ENCODE peak calls at places on chromosomes 1 and 21, in five cellular contexts. S, G, P, O and Y are unnamed samples.
A peak's percentile ranks its signal among the peaks of the same experiment; 100 is the strongest.

GRCh38 chr1:214290399-214291037 is 9.6 kb downstream of the SMYD2 start:
- DNase-seq in G (no peak), O (no peak), P (no peak), S (no peak), Y (no peak)

GRCh38 chr1:4054957-4055676 is 155.0 kb upstream of the C1orf174 start:
- DNase-seq in P (no peak), O (no peak), G (no peak), S (no peak), Y (no peak)

GRCh38 chr1:145751491-145752021 is 32.3 kb downstream of the CD160 start:
- DNase-seq in O (no peak), G (no peak), S (no peak), P (no peak), Y (no peak)

GRCh38 chr1:75725861-75726361 is 1.4 kb downstream of the ACADM start:
- DNase-seq in P (no peak), S (peak; percentile 35), O (no peak), G (no peak), Y (no peak)

GRCh38 chr1:66168919-66169725 is 364.8 kb upstream of the SGIP1 start:
- DNase-seq in G (peak; percentile 5), S (no peak), O (no peak), P (no peak), Y (no peak)

GRCh38 chr1:95304803-95305202 is 70.8 kb downstream of the RWDD3 start:
- DNase-seq in P (no peak), O (no peak), S (peak; percentile 25), G (no peak), Y (no peak)

GRCh38 chr1:111474521-111474920 is 737 bp downstream of the C1orf162 start:
- DNase-seq in O (no peak), G (no peak), S (no peak), P (no peak), Y (no peak)

GRCh38 chr21:45556302-45556644 is 14.0 kb upstream of the SLC19A1 start:
- DNase-seq in P (no peak), G (no peak), O (no peak), S (no peak), Y (no peak)

GRCh38 chr1:156495401-156496140 is 5.0 kb downstream of the MEF2D start:
- DNase-seq in G (no peak), S (no peak), O (no peak), P (no peak), Y (no peak)

GRCh38 chr21:44865561-44866280 is 7.8 kb downstream of the PTTG1IP start:
- DNase-seq in S (no peak), O (no peak), P (no peak), G (peak; percentile 38), Y (no peak)

GRCh38 chr1:241610056-241610815 is 29.9 kb downstream of the CHML start:
- DNase-seq in O (no peak), P (no peak), G (no peak), S (no peak), Y (no peak)

GRCh38 chr1:66760506-66760905 is 8.2 kb downstream of the DYNLT5 start:
- DNase-seq in S (no peak), G (no peak), O (no peak), P (no peak), Y (no peak)

GRCh38 chr1:219927956-219928790 is at the start of gene SLC30A10:
- DNase-seq in P (no peak), O (peak; percentile 67), S (peak; percentile 50), G (no peak), Y (peak; percentile 28)

GRCh38 chr21:36854391-36854790 is 112.1 kb downstream of the HLCS start:
- DNase-seq in P (no peak), G (peak; percentile 14), O (peak; percentile 64), S (peak; percentile 50), Y (peak; percentile 31)

GRCh38 chr1:231601775-231602674 is 24.6 kb upstream of the DISC1 start:
- DNase-seq in O (no peak), G (no peak), P (no peak), S (no peak), Y (no peak)

GRCh38 chr1:149881876-149882275 is 17.5 kb upstream of the BOLA1 start:
- DNase-seq in G (no peak), P (no peak), S (no peak), O (no peak), Y (no peak)

DNA sequence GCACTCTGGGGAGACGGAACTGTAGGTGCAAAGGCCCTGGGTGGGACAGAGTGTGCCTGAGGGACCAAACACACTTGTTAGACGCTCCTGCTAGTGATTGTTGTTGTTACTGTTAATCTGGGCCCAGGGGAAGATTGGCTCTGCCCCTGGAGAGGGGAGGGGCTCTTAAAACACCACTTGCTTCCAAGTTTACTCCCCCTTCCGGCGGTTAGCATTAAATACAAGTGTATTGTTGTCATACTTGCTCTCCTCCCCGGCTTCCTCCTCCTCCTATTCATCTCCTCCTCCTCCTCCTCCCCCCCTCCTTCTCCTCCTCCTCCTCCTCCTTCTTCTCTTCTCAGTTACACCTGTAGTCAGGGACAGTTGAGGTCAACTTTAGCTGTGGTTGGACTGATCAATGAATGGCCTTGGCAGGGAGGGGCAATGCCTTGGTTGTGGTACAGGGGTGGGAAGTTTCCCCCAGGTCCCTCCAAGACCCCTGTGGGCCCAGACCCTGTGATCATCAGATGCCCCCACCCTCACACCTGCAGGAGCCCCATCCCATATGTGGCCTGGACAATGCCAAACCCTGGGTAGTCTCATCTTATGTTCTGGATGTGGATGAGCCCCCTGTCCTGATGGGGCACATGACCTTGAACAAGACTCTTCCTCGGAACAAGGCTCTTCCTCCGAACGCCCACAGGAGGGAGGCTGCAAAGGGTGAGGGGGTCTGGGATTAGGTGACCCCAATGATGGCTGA is 217.3 kb downstream of the PTPRU start:
- DNase-seq in O (no peak), P (no peak), S (peak; percentile 48), G (no peak), Y (no peak)
- TF ChIP-seq CTCF in O (peak; percentile 24), P (no peak), S (peak; percentile 17), G (no peak), Y (peak; percentile 51)

DNA sequence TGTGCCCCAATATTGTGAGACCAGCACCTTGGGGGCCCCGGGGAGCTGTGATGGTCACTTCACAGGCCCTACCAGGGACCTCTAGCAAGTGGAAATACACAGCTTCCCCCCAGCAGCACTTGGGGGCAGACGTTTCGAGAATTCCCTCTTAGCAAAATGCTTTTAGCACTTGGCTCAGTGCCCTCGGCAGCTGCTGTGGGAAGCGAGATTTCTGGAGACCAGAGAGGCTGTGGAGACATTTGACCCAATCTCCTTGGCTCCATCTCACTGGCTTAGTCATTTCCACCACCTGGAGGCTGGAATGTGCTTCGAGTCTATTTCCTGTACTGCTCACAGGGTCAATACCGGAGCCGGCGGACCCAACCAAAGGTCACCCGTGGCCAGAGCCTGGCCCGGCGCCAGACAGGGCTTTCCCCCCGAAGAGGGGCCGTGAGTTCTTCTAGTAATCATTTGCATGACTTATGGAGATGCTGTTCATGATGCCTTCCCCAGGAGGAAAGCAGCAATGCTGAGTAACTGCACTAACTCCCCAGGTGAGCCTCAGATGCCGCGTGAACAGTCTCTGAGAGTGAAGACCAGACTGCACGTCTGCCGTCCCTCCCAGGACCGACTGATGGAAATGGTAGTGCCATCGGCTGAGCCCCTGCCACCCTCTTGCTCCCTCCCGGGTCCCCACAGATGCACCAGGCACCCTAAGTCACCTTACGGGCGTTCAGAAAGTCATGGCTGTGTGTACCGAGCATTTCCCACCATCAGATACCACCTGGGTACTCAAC is 4.4 kb upstream of the C2CD2 start:
- DNase-seq in G (no peak), S (peak; percentile 71), P (no peak), O (no peak), Y (no peak)
- TF ChIP-seq CTCF in G (no peak), S (peak; percentile 17), P (no peak), O (no peak), Y (peak; percentile 35)

DNA sequence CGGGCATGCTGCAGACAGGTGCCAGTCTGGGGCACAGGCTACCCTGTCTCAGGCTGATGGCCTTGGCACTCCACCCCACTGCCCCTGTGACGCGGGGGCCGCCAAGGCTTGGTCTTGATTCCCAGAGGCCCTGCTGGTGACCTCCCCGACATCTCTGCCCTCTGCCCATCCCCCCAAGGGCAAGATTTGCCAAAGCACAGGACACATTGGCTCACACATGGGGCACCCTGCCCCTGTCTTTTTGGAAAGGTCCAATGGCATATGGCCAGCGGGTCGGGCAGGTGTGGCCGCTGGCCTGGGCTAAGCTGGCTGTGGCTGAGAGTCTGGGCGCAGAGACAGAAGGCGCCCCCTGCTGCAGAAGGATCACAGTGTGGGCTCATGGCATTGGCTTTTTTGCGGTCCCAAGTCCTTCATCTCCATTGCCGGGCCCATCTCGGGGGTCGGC is 4.6 kb downstream of the MIB2 start:
- DNase-seq in P (no peak), S (no peak), G (no peak), O (peak; percentile 38), Y (no peak)
- TF ChIP-seq CTCF in P (no peak), S (no peak), G (no peak), O (peak; percentile 20), Y (peak; percentile 24)

GRCh38 chr1:175172503-175172902 is 20.1 kb downstream of the KIAA0040 start:
- DNase-seq in O (no peak), S (no peak), P (no peak), G (no peak), Y (no peak)
- TF ChIP-seq CTCF in O (no peak), S (no peak), P (no peak), G (no peak), Y (no peak)

DNA sequence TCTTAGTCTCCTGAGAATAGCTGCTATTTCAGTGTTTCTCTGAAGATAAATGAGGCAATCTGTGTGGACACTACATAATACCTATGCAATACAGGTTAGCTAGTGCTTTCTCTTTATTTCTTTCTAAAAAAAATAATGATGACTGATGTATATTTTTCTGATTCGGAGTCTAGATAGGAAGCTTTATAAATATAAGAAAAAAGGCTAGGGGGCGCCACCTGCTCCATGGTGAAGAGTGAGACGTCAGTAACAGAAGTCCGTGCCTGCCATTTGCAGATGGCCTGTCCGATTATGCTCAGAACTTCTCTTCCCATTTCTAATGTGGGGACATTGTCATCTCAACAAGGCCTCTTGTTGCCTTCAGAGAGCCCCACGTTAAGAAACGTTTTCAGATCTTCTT is 26.4 kb downstream of the QSOX1 start:
- DNase-seq in S (no peak), G (no peak), O (peak; percentile 30), P (no peak), Y (no peak)
- TF ChIP-seq CTCF in S (peak; percentile 43), G (peak; percentile 22), O (peak; percentile 37), P (peak; percentile 24), Y (peak; percentile 53)

GRCh38 chr21:26447932-26448331 is 125.2 kb downstream of the CYYR1 start:
- DNase-seq in O (no peak), S (no peak), P (no peak), G (no peak), Y (no peak)
- TF ChIP-seq CTCF in O (no peak), S (no peak), P (no peak), G (no peak), Y (no peak)

GRCh38 chr1:2554621-2555387 is 1.4 kb upstream of the TNFRSF14 start:
- DNase-seq in S (peak; percentile 38), O (no peak), G (peak; percentile 69), P (peak; percentile 43), Y (no peak)

GRCh38 chr1:2555634-2556276 is 416 bp upstream of the TNFRSF14 start:
- DNase-seq in G (peak; percentile 60), P (peak; percentile 56), O (no peak), S (peak; percentile 28), Y (no peak)

GRCh38 chr1:2558030-2558400 is 1.8 kb downstream of the TNFRSF14 start:
- DNase-seq in G (no peak), P (no peak), O (no peak), S (no peak), Y (no peak)

GRCh38 chr1:2557146-2558029 is 1.2 kb downstream of the TNFRSF14 start:
- DNase-seq in G (no peak), P (no peak), O (no peak), S (no peak), Y (no peak)

GRCh38 chr1:2556277-2557145 is at the start of gene TNFRSF14:
- DNase-seq in P (peak; percentile 60), O (no peak), S (peak; percentile 29), G (peak; percentile 70), Y (no peak)
- TF ChIP-seq CTCF in P (peak; percentile 24), O (no peak), S (no peak), G (peak; percentile 19), Y (no peak)